ENCODE peak calls at places on chromosome 13, in ten cellular contexts. L is prostate gland; S is iPS DF 6.9; K is upper lobe of right lung; Y is ascending aorta; Z is aorta; B is small intestine; U is IMR-90; N is right lobe of liver; M is naive thymus-derived CD4-positive, alpha-beta T cell. A is an unnamed sample. For H3K27me3 and H3K36me3, the result is how much of the 10 kb centered on the place peaks cover.

GRCh38 chr13:59261928-59262488 is 901.7 kb downstream of the DIAPH3 start:
- DNase-seq in L (no peak), S (peak), K (no peak), Y (no peak), Z (no peak), B (peak), U (peak), N (no peak), M (no peak), A (peak)

GRCh38 chr13:25171517-25172302 is at the start of gene AMER2:
- DNase-seq in L (no peak), S (no peak), K (no peak), Y (no peak), Z (peak), B (no peak), U (no peak), N (peak), M (no peak), A (peak)

GRCh38 chr13:94263038-94263437 is 216.4 kb downstream of the DCT start:
- DNase-seq in L (no peak), S (no peak), K (no peak), Y (no peak), Z (no peak), B (peak), U (no peak), N (no peak), M (no peak), A (no peak)

GRCh38 chr13:97631158-97631557 is 197.2 kb downstream of the RAP2A start:
- DNase-seq in L (no peak), S (no peak), K (no peak), Y (no peak), Z (no peak), B (no peak), U (no peak), N (no peak), M (no peak), A (peak)

GRCh38 chr13:25046985-25047660 is 48.8 kb upstream of the PABPC3 start:
- DNase-seq in L (no peak), S (no peak), K (no peak), Y (no peak), Z (no peak), B (no peak), U (peak), N (no peak), M (no peak), A (peak)

GRCh38 chr13:32883501-32883900 is 132.7 kb upstream of the KL start:
- DNase-seq in L (peak), S (no peak), K (no peak), Y (no peak), Z (no peak), B (no peak), U (peak), N (no peak), M (no peak), A (no peak)

GRCh38 chr13:94798738-94799137 is 86.4 kb upstream of the SOX21 start:
- DNase-seq in L (no peak), S (no peak), K (no peak), Y (no peak), Z (no peak), B (no peak), U (no peak), N (no peak), M (no peak), A (no peak)

GRCh38 chr13:30256713-30257432 is 50.5 kb downstream of the KATNAL1 start:
- DNase-seq in L (no peak), S (no peak), K (no peak), Y (no peak), Z (no peak), B (no peak), U (no peak), N (no peak), M (no peak), A (peak)

GRCh38 chr13:99968521-99969367 is 2.8 kb downstream of the ZIC5 start:
- DNase-seq in L (no peak), S (no peak), K (no peak), Y (peak), Z (no peak), B (peak), U (no peak), N (no peak), M (no peak), A (peak)

GRCh38 chr13:49636705-49637104 is 8.4 kb downstream of the ARL11 start:
- DNase-seq in L (no peak), S (no peak), K (no peak), Y (no peak), Z (no peak), B (no peak), U (no peak), N (no peak), M (no peak), A (no peak)

GRCh38 chr13:101965096-101965495 is 436.8 kb downstream of the FGF14 start:
- DNase-seq in L (no peak), S (no peak), K (no peak), Y (no peak), Z (no peak), B (no peak), U (no peak), N (no peak), M (no peak), A (no peak)

GRCh38 chr13:35485451-35485850 is 9.0 kb upstream of the MAB21L1 start:
- DNase-seq in L (no peak), S (no peak), K (no peak), Y (no peak), Z (no peak), B (no peak), U (no peak), N (no peak), M (no peak), A (no peak)

GRCh38 chr13:107866666-107867623 is 348.4 kb downstream of the LIG4 start:
- DNase-seq in L (no peak), S (no peak), K (peak), Y (no peak), Z (no peak), B (no peak), U (peak), N (no peak), M (no peak), A (peak)

GRCh38 chr13:27448308-27448707 is 2.1 kb downstream of the MTIF3 start:
- DNase-seq in L (no peak), S (no peak), K (no peak), Y (no peak), Z (no peak), B (no peak), U (no peak), N (no peak), M (no peak), A (no peak)
- H3K4me3 ChIP-seq in L (no peak), S (no peak), K (peak), Y (no peak), Z (no peak), B (no peak), U (no peak), N (no peak), M (no peak), A (no peak)

GRCh38 chr13:114230117-114230516 is 4.6 kb upstream of the CDC16 start:
- DNase-seq in L (no peak), S (no peak), K (no peak), Y (no peak), Z (no peak), B (peak), U (peak), N (no peak), M (no peak), A (peak)
- H3K27me3 ChIP-seq in L (under half), S (under half), K (under half), Y (under half), Z (under half), B (under half), U (under half), N (under half), M (under half), A (under half)

GRCh38 chr13:110516500-110516899 is 45.0 kb downstream of the RAB20 start:
- DNase-seq in L (no peak), S (no peak), K (no peak), Y (no peak), Z (no peak), B (no peak), U (no peak), N (no peak), M (no peak), A (no peak)
- H3K36me3 ChIP-seq in L (under half), S (under half), K (under half), Y (under half), Z (under half), B (under half), U (under half), N (under half), M (under half), A (under half)

DNA sequence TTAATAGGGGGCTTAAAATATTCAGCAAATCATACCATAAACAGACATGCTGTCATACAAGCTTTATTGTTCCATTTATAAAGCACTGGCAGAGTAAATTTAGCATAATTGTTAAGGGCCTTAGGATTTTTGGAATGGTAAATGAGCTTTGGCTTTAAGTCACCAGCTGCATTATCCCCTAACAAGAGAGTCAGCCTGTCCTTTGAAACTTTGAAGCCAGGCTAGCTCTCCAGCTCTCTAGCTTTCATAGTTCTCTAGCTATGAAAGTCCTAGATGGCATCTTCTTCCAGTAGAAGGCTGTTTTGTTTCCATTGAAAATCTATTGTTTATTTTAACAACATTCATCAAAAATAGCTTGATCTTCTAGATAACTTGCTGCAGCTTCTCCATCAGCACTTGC is 420.8 kb upstream of the GPC6 start:
- DNase-seq in L (no peak), S (no peak), K (no peak), Y (no peak), Z (no peak), B (no peak), U (no peak), N (no peak), M (no peak), A (no peak)
- H3K4me3 ChIP-seq in L (no peak), S (no peak), K (peak), Y (peak), Z (peak), B (no peak), U (no peak), N (peak), M (peak), A (no peak)